ENCODE peak calls at places on chromosomes 16 and 17, in ten cellular contexts. M is activated CD4-positive, alpha-beta T cell treated with anti-CD3 and anti-CD28 coated beads, Interleukin-2, amount 50 U/mL, for 1 hour; Z is activated naive CD8-positive, alpha-beta T cell treated with anti-CD3 and anti-CD28 coated beads, Interleukin-2, amount 50 U/mL, for 24 hours; D is HEK293T; C is IMR-90; K is naive B cell; Q is NCI-H446 treated with DMSO at 0.1 percent for 48 hours; F is stimulated activated CD8-positive, alpha-beta memory T cell treated with anti-CD3 and anti-CD28 coated beads, Interleukin-4, amount 100 ng/mL, for 24 hours; O is activated T-cell treated with anti-CD3 and anti-CD28 coated beads, Interleukin-2, amount 50 U/mL, for 1 hour; E is substantia nigra. H is an unnamed sample.

GRCh38 chr17:16081507-16082087 is 82.0 kb downstream of the TTC19 start:
- DNase-seq in O (no peak), C (no peak), M (no peak), Z (no peak), F (no peak), E (no peak), K (no peak), D (no peak), Q (no peak), H (no peak)

GRCh38 chr16:87648236-87648635 is 45.9 kb downstream of the JPH3 start:
- DNase-seq in D (no peak), F (no peak), E (no peak), C (no peak), Z (no peak), O (no peak), M (no peak), Q (no peak), K (no peak), H (no peak)

GRCh38 chr17:67431210-67432015 is 54.3 kb downstream of the PITPNC1 start:
- DNase-seq in M (no peak), E (no peak), Q (no peak), Z (no peak), K (no peak), D (no peak), F (no peak), O (no peak), C (peak), H (no peak)

GRCh38 chr17:72457712-72458111 is 336.9 kb downstream of the SOX9 start:
- DNase-seq in O (no peak), E (no peak), D (no peak), M (no peak), F (no peak), C (no peak), Q (no peak), K (no peak), Z (no peak), H (no peak)

GRCh38 chr17:80382446-80382845 is 32.5 kb upstream of the ENDOV start:
- DNase-seq in C (no peak), Q (no peak), O (no peak), E (no peak), F (no peak), M (no peak), Z (no peak), K (no peak), D (no peak), H (no peak)

GRCh38 chr17:29760279-29760721 is 137.6 kb upstream of the CORO6 start:
- DNase-seq in Q (no peak), D (no peak), Z (peak), K (peak), O (peak), C (peak), E (no peak), F (peak), M (peak), H (no peak)

GRCh38 chr17:33520404-33521032 is 227.4 kb upstream of the ASIC2 start:
- DNase-seq in E (peak), F (peak), M (peak), D (peak), O (peak), K (no peak), Q (no peak), C (peak), Z (peak), H (peak)

GRCh38 chr16:30921748-30922419 is 1.5 kb upstream of the FBXL19 start:
- DNase-seq in C (peak), E (peak), O (peak), K (peak), F (peak), Z (peak), Q (peak), M (peak), D (peak), H (peak)

GRCh38 chr17:68399638-68400403 is 57.5 kb downstream of the WIPI1 start:
- DNase-seq in M (no peak), Z (peak), D (no peak), F (no peak), Q (no peak), O (no peak), E (no peak), C (peak), K (no peak), H (peak)

H was measured in colonic mucosa.